ENCODE peak calls at places on chromosomes 5 and 9, in eight cellular contexts. Q, L, M, C, O, D, E and R are unnamed samples.

GRCh38 chr9:14400658-14400995 is 86.7 kb upstream of the NFIB start:
- DNase-seq in M (peak), Q (peak), D (peak), C (peak), O (peak), L (no peak), E (no peak), R (peak)

GRCh38 chr9:13213337-13213736 is 66.2 kb downstream of the MPDZ start:
- DNase-seq in O (peak), C (no peak), D (peak), Q (peak), M (no peak), L (no peak), E (no peak), R (no peak)

GRCh38 chr5:60332244-60333018 is 367.5 kb downstream of the DEPDC1B start:
- DNase-seq in C (no peak), E (no peak), Q (peak), D (no peak), M (no peak), L (no peak), O (peak), R (peak)

GRCh38 chr5:79800979-79801827 is 111.6 kb downstream of the CMYA5 start:
- DNase-seq in E (no peak), M (no peak), C (no peak), D (peak), O (peak), Q (no peak), L (no peak), R (no peak)

GRCh38 chr5:3348576-3349535 is 246.8 kb upstream of the IRX1 start:
- DNase-seq in E (no peak), Q (no peak), C (peak), O (no peak), L (peak), M (no peak), D (no peak), R (no peak)

GRCh38 chr5:162248107-162248713 is 180.6 kb downstream of the GABRG2 start:
- DNase-seq in M (no peak), O (no peak), E (no peak), C (no peak), L (no peak), D (peak), Q (peak), R (no peak)

GRCh38 chr9:17090041-17090440 is 44.8 kb upstream of the CNTLN start:
- DNase-seq in D (no peak), L (no peak), E (no peak), C (no peak), Q (no peak), M (no peak), O (peak), R (no peak)

GRCh38 chr5:68898961-68899471 is 194.8 kb upstream of the SLC30A5 start:
- DNase-seq in L (no peak), Q (peak), E (no peak), O (peak), C (no peak), M (no peak), D (peak), R (peak)

GRCh38 chr5:38783011-38783551 is 62.7 kb upstream of the OSMR start:
- DNase-seq in M (no peak), E (no peak), O (peak), L (no peak), Q (peak), C (no peak), D (no peak), R (peak)

GRCh38 chr9:137339606-137340462 is 37.8 kb upstream of the NRARP start:
- DNase-seq in Q (no peak), C (no peak), M (no peak), E (no peak), L (no peak), D (no peak), O (peak), R (peak)

GRCh38 chr5:144331361-144331760 is 160.7 kb downstream of the KCTD16 start:
- DNase-seq in E (no peak), C (no peak), O (no peak), L (no peak), D (no peak), M (no peak), Q (no peak), R (no peak)

GRCh38 chr9:76667521-76667957 is 96.7 kb upstream of the PCA3 start:
- DNase-seq in L (no peak), E (no peak), M (no peak), Q (no peak), D (no peak), O (peak), C (no peak), R (peak)

GRCh38 chr5:132005591-132005990 is 5.9 kb downstream of the ACSL6 start:
- DNase-seq in M (no peak), O (no peak), Q (no peak), L (no peak), C (no peak), D (no peak), E (peak), R (no peak)

GRCh38 chr5:19322716-19323485 is 665.1 kb downstream of the CDH18 start:
- DNase-seq in O (no peak), D (peak), E (no peak), M (no peak), Q (peak), L (no peak), C (no peak), R (no peak)

GRCh38 chr9:112296929-112297328 is 36.5 kb downstream of the PTBP3 start:
- DNase-seq in M (no peak), O (no peak), C (no peak), Q (no peak), E (no peak), D (no peak), L (no peak), R (no peak)

GRCh38 chr9:72843525-72844439 is 109.1 kb downstream of the ALDH1A1 start:
- DNase-seq in D (peak), L (no peak), Q (no peak), E (no peak), O (no peak), C (no peak), M (no peak), R (no peak)

GRCh38 chr5:95080026-95080425 is 204.9 kb downstream of the MCTP1 start:
- DNase-seq in O (no peak), Q (no peak), E (no peak), M (no peak), D (no peak), C (no peak), L (no peak), R (no peak)

GRCh38 chr5:74357827-74358226 is 282.7 kb downstream of the ENC1 start:
- DNase-seq in L (no peak), O (peak), C (no peak), D (no peak), E (no peak), Q (no peak), M (no peak), R (no peak)

GRCh38 chr5:162485666-162486292 is 418.2 kb downstream of the GABRG2 start:
- DNase-seq in E (no peak), D (peak), O (no peak), C (peak), M (no peak), L (no peak), Q (no peak), R (no peak)

GRCh38 chr5:92019376-92019990 is 636.4 kb upstream of the ARRDC3 start:
- DNase-seq in L (no peak), O (peak), M (no peak), D (no peak), C (no peak), Q (peak), E (no peak), R (peak)

DNA sequence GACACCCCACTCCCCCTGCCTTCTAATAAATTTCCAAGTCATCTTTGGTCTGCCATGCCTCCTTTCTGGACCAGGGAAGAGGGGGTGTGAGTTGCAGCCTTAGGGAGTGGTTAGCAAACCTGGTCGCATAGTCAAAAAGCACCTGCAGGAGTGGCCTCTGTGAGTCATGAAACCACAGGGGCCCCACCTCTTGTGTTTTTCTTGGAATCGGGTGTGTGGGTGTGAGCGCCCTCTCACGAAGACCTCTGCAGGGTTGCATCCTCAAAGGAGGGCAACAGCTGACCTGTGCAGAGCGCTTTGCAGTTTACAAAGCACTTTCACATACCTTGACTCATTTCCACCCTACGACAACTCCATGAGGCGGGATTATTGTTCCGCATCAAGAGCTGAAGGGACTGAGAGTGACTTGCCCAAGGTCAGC is 36.8 kb upstream of the TEX48 start:
- DNase-seq in D (peak), M (no peak), E (no peak), L (peak), O (no peak), Q (peak), C (no peak), R (no peak)
- TF ChIP-seq CTCF in D (peak), M (no peak), E (no peak), L (no peak), O (no peak), Q (peak), C (no peak), R (no peak)

GRCh38 chr5:72499730-72500129 is 7.5 kb downstream of the ZNF366 start:
- DNase-seq in O (no peak), M (no peak), Q (no peak), C (no peak), E (no peak), L (no peak), D (peak), R (no peak)
- H3K27ac ChIP-seq in O (no peak), M (no peak), Q (no peak), C (peak), E (peak), L (no peak), D (no peak), R (no peak)

GRCh38 chr9:18824095-18824666 is 208.8 kb downstream of the SAXO1 start:
- DNase-seq in C (no peak), M (peak), Q (peak), E (no peak), O (no peak), D (peak), L (no peak), R (no peak)
- TF ChIP-seq CTCF in C (no peak), M (peak), Q (peak), E (peak), O (peak), D (peak), L (no peak), R (peak)

GRCh38 chr9:80560976-80561375 is 989.2 kb downstream of the TLE4 start:
- DNase-seq in C (no peak), O (no peak), L (no peak), M (no peak), Q (peak), E (no peak), D (no peak), R (no peak)

GRCh38 chr9:80557256-80557655 is 985.5 kb downstream of the TLE4 start:
- DNase-seq in C (no peak), L (no peak), M (no peak), E (no peak), D (no peak), O (no peak), Q (no peak), R (no peak)

GRCh38 chr9:80555782-80556325 is 984.1 kb downstream of the TLE4 start:
- DNase-seq in C (no peak), L (no peak), Q (peak), D (no peak), E (no peak), O (peak), M (no peak), R (no peak)

GRCh38 chr9:80556631-80557030 is 984.9 kb downstream of the TLE4 start:
- DNase-seq in Q (peak), C (no peak), M (no peak), L (no peak), E (no peak), O (no peak), D (no peak), R (no peak)

DNA sequence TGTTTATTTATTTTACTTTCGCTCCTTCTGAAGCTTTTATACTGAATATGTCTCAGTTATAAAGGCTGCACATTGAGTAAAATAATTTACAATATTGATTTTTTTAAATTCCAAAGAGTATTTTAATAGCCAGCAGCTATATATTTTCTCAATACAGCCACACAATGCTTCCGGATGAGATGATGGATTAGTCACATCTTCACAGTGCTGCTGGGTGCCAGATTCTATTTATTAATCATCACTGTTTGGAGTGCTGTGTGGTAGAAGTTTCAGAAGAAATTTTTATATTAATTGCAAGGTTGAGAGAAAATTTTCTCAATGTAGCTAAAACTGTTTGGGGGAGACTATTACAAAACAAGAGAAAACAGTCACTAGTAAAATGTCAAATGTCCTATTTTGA is 989.8 kb downstream of the TLE4 start:
- DNase-seq in C (no peak), L (no peak), O (no peak), D (no peak), M (no peak), Q (peak), E (no peak), R (peak)
- H3K27ac ChIP-seq in C (no peak), L (no peak), O (no peak), D (no peak), M (no peak), Q (no peak), E (no peak), R (no peak)

GRCh38 chr5:177516601-177517568 is at the start of gene DDX41:
- DNase-seq in E (peak), O (peak), M (peak), D (peak), L (peak), C (peak), Q (peak), R (peak)
- TF ChIP-seq CTCF in E (no peak), O (no peak), M (no peak), D (no peak), L (no peak), C (peak), Q (no peak), R (peak)

GRCh38 chr9:124871156-124871561 is 9.2 kb downstream of the ARPC5L start:
- DNase-seq in E (no peak), O (no peak), M (no peak), L (no peak), D (no peak), C (no peak), Q (no peak), R (no peak)

GRCh38 chr9:124869466-124869985 is 7.6 kb downstream of the ARPC5L start:
- DNase-seq in D (no peak), M (peak), L (peak), Q (peak), E (no peak), C (peak), O (no peak), R (no peak)

GRCh38 chr9:124869986-124870560 is 8.1 kb downstream of the ARPC5L start:
- DNase-seq in Q (peak), M (peak), E (peak), O (peak), D (no peak), C (no peak), L (peak), R (peak)

GRCh38 chr9:124868511-124869465 is 6.9 kb downstream of the ARPC5L start:
- DNase-seq in O (peak), E (peak), Q (peak), L (peak), M (peak), D (peak), C (peak), R (peak)

GRCh38 chr9:124870723-124871122 is 8.8 kb downstream of the ARPC5L start:
- DNase-seq in Q (no peak), L (no peak), C (no peak), O (no peak), E (no peak), M (no peak), D (no peak), R (no peak)
- H3K27ac ChIP-seq in Q (peak), L (peak), C (peak), O (peak), E (peak), M (peak), D (peak), R (no peak)

GRCh38 chr5:135150767-135151166 is 116.7 kb upstream of the PITX1 start:
- DNase-seq in O (no peak), E (no peak), L (peak), Q (no peak), C (peak), M (no peak), D (no peak), R (no peak)

GRCh38 chr5:135149956-135150723 is 116.1 kb upstream of the PITX1 start:
- DNase-seq in L (peak), Q (no peak), M (no peak), E (no peak), O (no peak), C (peak), D (peak), R (no peak)

GRCh38 chr5:135145985-135146384 is 112.0 kb upstream of the PITX1 start:
- DNase-seq in D (no peak), E (no peak), Q (no peak), M (no peak), C (no peak), L (no peak), O (no peak), R (no peak)

GRCh38 chr5:135149229-135149955 is 115.4 kb upstream of the PITX1 start:
- DNase-seq in O (no peak), Q (no peak), E (no peak), M (no peak), D (no peak), C (peak), L (peak), R (no peak)

GRCh38 chr5:135147294-135148090 is 113.5 kb upstream of the PITX1 start:
- DNase-seq in E (no peak), O (no peak), Q (no peak), M (no peak), L (peak), C (peak), D (no peak), R (no peak)
- TF ChIP-seq CTCF in E (no peak), O (no peak), Q (no peak), M (no peak), L (no peak), C (no peak), D (no peak), R (no peak)